ENCODE peak calls at places on chromosomes 7 and 10, in eight cellular contexts. I is A549; E is ELR; F is naive thymus-derived CD4-positive, alpha-beta T cell; D is effector memory CD8-positive, alpha-beta T cell; Z is stimulated activated CD8-positive, alpha-beta memory T cell treated with anti-CD3 and anti-CD28 coated beads, Interleukin-4, amount 100 ng/mL, for 1 hour; C is iPS-NIHi11; J is RKO. U is an unnamed sample.

GRCh38 chr7:32929430-32930161 is 27.6 kb upstream of the FKBP9 start:
- DNase-seq in D (no peak), E (no peak), J (no peak), C (no peak), F (no peak), I (no peak), Z (no peak), U (no peak)

GRCh38 chr7:44078521-44078920 is 3.8 kb downstream of the POLM start:
- DNase-seq in I (no peak), D (no peak), Z (no peak), C (no peak), J (no peak), E (no peak), F (no peak), U (no peak)

GRCh38 chr7:3063016-3063753 is 19.5 kb upstream of the CARD11 start:
- DNase-seq in I (no peak), D (peak), E (no peak), Z (peak), F (no peak), J (no peak), C (no peak), U (no peak)

GRCh38 chr7:44311561-44312495 is 13.6 kb downstream of the CAMK2B start:
- DNase-seq in Z (no peak), D (no peak), F (no peak), I (no peak), E (no peak), C (no peak), J (no peak), U (no peak)

GRCh38 chr7:337567-337951 is 47.6 kb downstream of the FOXL3 start:
- DNase-seq in E (no peak), I (no peak), Z (no peak), J (no peak), F (no peak), C (no peak), D (no peak), U (no peak)

GRCh38 chr7:133021196-133021595 is 60.7 kb downstream of the CHCHD3 start:
- DNase-seq in E (no peak), Z (no peak), I (no peak), J (no peak), F (no peak), D (no peak), C (no peak), U (no peak)

GRCh38 chr10:125977206-125977605 is 80.8 kb downstream of the FANK1 start:
- DNase-seq in C (peak), D (no peak), E (no peak), I (no peak), J (no peak), Z (no peak), F (no peak), U (no peak)

GRCh38 chr10:4704034-4704545 is 121.9 kb upstream of the AKR1E2 start:
- DNase-seq in F (no peak), E (peak), J (peak), D (no peak), Z (no peak), C (no peak), I (peak), U (no peak)

GRCh38 chr10:11344550-11344949 is 266.9 kb downstream of the USP6NL start:
- DNase-seq in Z (no peak), J (no peak), I (no peak), E (no peak), F (no peak), C (no peak), D (no peak), U (no peak)

GRCh38 chr7:112770051-112770450 is 20.1 kb downstream of the TMEM168 start:
- DNase-seq in Z (no peak), E (peak), F (no peak), I (no peak), D (no peak), J (no peak), C (peak), U (no peak)

GRCh38 chr10:95445223-95445836 is 115.8 kb downstream of the SORBS1 start:
- DNase-seq in D (no peak), J (peak), Z (no peak), E (peak), I (peak), F (no peak), C (peak), U (no peak)

U was measured in esophagus squamous epithelium.